ENCODE peak calls at places on chromosomes 6 and 20, in six cellular contexts. E is DND-41; T is left lung; D is left ventricle myocardium inferior; M is CD8-positive, alpha-beta T cell; K is right atrium auricular region. S is an unnamed sample. For H3K4me1, the result is how much of the 10 kb centered on the place peaks cover.

GRCh38 chr6:136225496-136225895 is 24.6 kb downstream of the MTFR2 start:
- DNase-seq in T (no peak), M (no peak), D (no peak), K (no peak), E (no peak), S (no peak)

GRCh38 chr20:63854069-63854765 is 7.1 kb upstream of the ABHD16B start:
- DNase-seq in T (peak), K (no peak), D (no peak), E (no peak), M (no peak), S (no peak)

GRCh38 chr6:169866668-169867521 is 115.5 kb downstream of the ERMARD start:
- DNase-seq in E (no peak), M (peak), T (no peak), D (no peak), K (no peak), S (no peak)

GRCh38 chr6:106084106-106084963 is 1.8 kb upstream of the PRDM1 start:
- DNase-seq in K (no peak), E (peak), M (no peak), D (no peak), T (no peak), S (no peak)

GRCh38 chr6:164107297-164107995 is 692.9 kb downstream of the QKI start:
- DNase-seq in T (no peak), K (no peak), M (no peak), D (no peak), E (no peak), S (no peak)

GRCh38 chr20:32524871-32525501 is 60.1 kb downstream of the NOL4L start:
- DNase-seq in K (peak), M (no peak), D (peak), T (peak), E (no peak), S (no peak)

GRCh38 chr6:17469006-17469972 is 75.9 kb downstream of the CAP2 start:
- DNase-seq in K (no peak), T (no peak), D (no peak), E (no peak), M (no peak), S (no peak)

GRCh38 chr20:63071541-63072181 is 64.9 kb upstream of the BHLHE23 start:
- DNase-seq in K (no peak), D (no peak), E (no peak), T (peak), M (no peak), S (no peak)

GRCh38 chr6:21448485-21449109 is 145.0 kb upstream of the SOX4 start:
- DNase-seq in T (no peak), D (no peak), K (no peak), E (no peak), M (no peak), S (no peak)

GRCh38 chr6:30061766-30062458 is 847 bp downstream of the POLR1H start:
- DNase-seq in M (no peak), K (no peak), D (no peak), T (no peak), E (peak), S (peak)

GRCh38 chr6:125821825-125822281 is 31.1 kb downstream of the NCOA7 start:
- DNase-seq in M (no peak), T (no peak), D (no peak), K (no peak), E (no peak), S (no peak)

GRCh38 chr6:129660346-129660676 is 49.7 kb downstream of the ARHGAP18 start:
- DNase-seq in M (no peak), T (no peak), E (no peak), D (no peak), K (no peak), S (no peak)

GRCh38 chr20:37226889-37227288 is 34.7 kb downstream of the GHRH start:
- DNase-seq in E (no peak), K (no peak), T (no peak), M (no peak), D (peak), S (no peak)

GRCh38 chr6:90294614-90294988 is 2.0 kb downstream of the BACH2 start:
- DNase-seq in T (no peak), K (no peak), M (peak), D (no peak), E (no peak), S (peak)

GRCh38 chr20:53918949-53919361 is 151.4 kb downstream of the BCAS1 start:
- DNase-seq in T (no peak), M (no peak), D (no peak), K (peak), E (no peak), S (no peak)

GRCh38 chr6:78771619-78772018 is 95.7 kb upstream of the IRAK1BP1 start:
- DNase-seq in D (no peak), T (no peak), M (no peak), E (no peak), K (no peak), S (no peak)

GRCh38 chr6:24228681-24229255 is 102.8 kb downstream of the NRSN1 start:
- DNase-seq in M (no peak), K (no peak), D (no peak), E (no peak), T (no peak), S (no peak)

GRCh38 chr6:90204327-90204726 is 92.3 kb downstream of the BACH2 start:
- DNase-seq in M (no peak), E (no peak), T (no peak), D (no peak), K (no peak), S (no peak)

GRCh38 chr20:46010491-46011405 is 2.0 kb downstream of the MMP9 start:
- DNase-seq in K (no peak), M (no peak), E (no peak), T (peak), D (no peak), S (peak)

GRCh38 chr20:11350126-11351005 is 567.3 kb upstream of the BTBD3 start:
- DNase-seq in K (no peak), T (no peak), D (no peak), M (no peak), E (no peak), S (no peak)

GRCh38 chr6:15338462-15338861 is 92.6 kb downstream of the JARID2 start:
- DNase-seq in T (no peak), K (no peak), D (no peak), M (no peak), E (no peak), S (no peak)

GRCh38 chr6:157258878-157259277 is 64.4 kb downstream of the TMEM242 start:
- DNase-seq in E (no peak), M (peak), D (no peak), K (no peak), T (no peak), S (peak)

GRCh38 chr20:36155991-36156390 is 1.5 kb downstream of the EPB41L1 start:
- DNase-seq in E (no peak), K (no peak), M (no peak), D (no peak), T (peak), S (no peak)

GRCh38 chr6:125780540-125781306 is 10.0 kb upstream of the NCOA7 start:
- DNase-seq in E (peak), M (peak), T (peak), K (peak), D (peak), S (peak)

GRCh38 chr6:524803-525202 is 132.1 kb downstream of the HUS1B start:
- DNase-seq in D (no peak), M (no peak), K (no peak), T (no peak), E (no peak), S (no peak)

GRCh38 chr20:17622851-17623508 is 53.1 kb downstream of the DSTN start:
- DNase-seq in T (peak), K (no peak), M (no peak), D (no peak), E (no peak), S (no peak)

GRCh38 chr6:33758807-33759206 is 12.1 kb upstream of the IP6K3 start:
- DNase-seq in E (no peak), T (no peak), K (no peak), M (no peak), D (no peak), S (no peak)

GRCh38 chr20:12847862-12848261 is 160.9 kb upstream of the SPTLC3 start:
- DNase-seq in K (no peak), M (no peak), D (no peak), E (no peak), T (no peak), S (no peak)

GRCh38 chr20:25052255-25053206 is 5.4 kb downstream of the ACSS1 start:
- DNase-seq in D (no peak), T (no peak), E (no peak), M (no peak), K (no peak), S (no peak)

GRCh38 chr20:63293866-63294535 is 1.0 kb downstream of the COL20A1 start:
- DNase-seq in T (peak), D (no peak), E (no peak), M (no peak), K (no peak), S (no peak)

GRCh38 chr20:63081351-63081750 is 74.6 kb upstream of the BHLHE23 start:
- DNase-seq in E (no peak), D (no peak), M (no peak), T (peak), K (no peak), S (no peak)

GRCh38 chr20:35611482-35611881 is 4.1 kb upstream of the SPAG4 start:
- DNase-seq in T (no peak), D (no peak), K (no peak), E (no peak), M (no peak), S (no peak)

GRCh38 chr20:61447950-61448349 is 195.9 kb downstream of the CDH4 start:
- DNase-seq in K (no peak), T (no peak), E (no peak), M (no peak), D (no peak), S (no peak)

GRCh38 chr20:10447028-10447427 is 11.9 kb downstream of the SLX4IP start:
- DNase-seq in E (peak), M (peak), K (no peak), T (no peak), D (no peak), S (peak)

GRCh38 chr6:151497935-151498726 is 4.3 kb downstream of the CCDC170 start:
- DNase-seq in K (no peak), T (no peak), E (no peak), D (no peak), M (no peak), S (no peak)

DNA sequence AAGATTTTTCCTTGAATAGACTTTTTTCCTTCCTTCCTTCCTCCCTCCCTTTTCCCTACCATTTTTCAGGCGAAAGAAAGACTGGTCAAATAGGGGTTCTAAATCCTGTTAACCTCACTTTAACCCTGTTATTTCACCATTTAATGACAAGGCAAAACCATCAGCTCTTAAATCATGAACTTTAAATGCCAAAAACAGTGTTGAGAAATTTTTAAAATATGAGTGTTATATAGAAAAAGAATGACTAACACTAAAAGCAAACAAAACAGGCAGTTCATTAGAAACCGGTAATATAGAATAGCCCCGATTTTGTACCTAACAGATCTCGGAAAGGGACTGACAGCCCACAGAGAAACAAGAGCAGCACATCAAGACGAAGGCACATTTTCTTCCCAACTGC is 57.3 kb upstream of the CEP85L start:
- DNase-seq in T (no peak), M (no peak), D (no peak), E (no peak), K (no peak), S (no peak)
- H3K4me1 ChIP-seq in T (under half), M (half or more), D (under half), E (half or more), K (under half), S (half or more)

DNA sequence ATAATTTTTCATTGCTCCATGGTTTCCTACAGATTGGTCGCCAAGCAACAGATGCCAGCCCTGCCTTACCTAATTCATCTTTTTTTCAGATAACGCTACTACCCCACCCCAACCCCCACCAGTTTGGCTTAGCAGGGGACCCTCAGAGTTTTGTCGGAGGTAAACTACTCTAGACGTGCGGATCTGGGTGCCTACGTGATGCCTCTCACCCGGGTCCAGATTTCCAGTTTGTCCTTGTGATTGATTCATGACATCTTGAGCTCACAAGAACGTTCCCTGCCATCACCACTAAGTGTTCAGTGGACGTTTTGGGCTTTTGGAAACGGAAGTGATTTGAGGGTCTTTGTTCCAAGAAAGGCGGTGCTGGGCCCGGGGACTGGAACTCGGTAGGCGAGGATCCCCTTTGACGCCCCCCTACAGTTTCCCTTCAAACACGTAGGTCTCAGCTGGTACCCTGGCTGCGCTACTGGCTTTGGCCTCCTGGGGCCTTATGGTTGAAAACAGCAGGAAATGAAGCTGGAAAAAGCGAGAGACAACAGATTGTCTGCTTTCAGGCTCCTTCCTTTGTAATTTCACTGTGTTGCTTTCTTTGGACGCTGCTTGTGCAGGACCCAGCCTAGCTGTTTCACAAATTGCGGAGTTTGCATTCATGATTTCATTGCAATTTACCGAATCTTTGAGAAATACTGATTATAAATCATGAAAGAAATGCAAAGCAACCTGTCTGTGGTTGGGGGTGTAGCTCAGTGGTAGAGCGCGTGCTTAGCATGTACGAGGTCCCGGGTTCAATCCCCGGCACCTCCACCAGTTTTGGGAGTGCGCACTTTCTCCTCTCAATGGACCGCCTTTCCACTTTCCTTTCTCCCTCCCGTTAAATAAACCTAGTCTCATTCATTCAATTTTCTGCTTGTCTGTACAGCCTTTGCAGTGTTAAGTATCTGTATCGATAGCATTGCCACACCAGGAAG is 81.0 kb downstream of the GPX5 start:
- DNase-seq in T (no peak), D (no peak), K (no peak), E (peak), M (no peak), S (peak)
- H3K27ac ChIP-seq in T (no peak), D (no peak), K (no peak), E (no peak), M (no peak), S (no peak)

DNA sequence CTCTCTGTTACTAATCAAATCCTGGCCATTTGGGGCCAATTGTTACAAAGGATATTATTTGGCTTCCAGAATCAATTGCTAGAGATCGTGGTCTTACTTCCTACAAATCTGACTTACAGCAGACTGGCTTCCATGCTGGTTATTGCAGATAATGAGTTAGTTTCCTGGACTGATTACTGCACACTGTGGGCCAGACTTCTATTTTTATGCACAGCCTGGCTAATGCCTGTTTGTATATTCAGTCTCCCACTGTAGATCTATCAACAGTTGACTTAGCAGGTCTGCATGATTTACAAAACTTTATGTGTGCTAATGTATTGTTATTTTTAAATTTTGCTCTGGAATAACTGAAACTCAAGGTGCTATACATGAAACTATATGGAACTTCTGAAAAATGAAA is 25.8 kb upstream of the FBXL4 start:
- DNase-seq in T (no peak), E (no peak), D (no peak), K (no peak), M (no peak), S (no peak)
- H3K4me1 ChIP-seq in T (under half), E (under half), D (under half), K (under half), M (under half), S (under half)

GRCh38 chr6:42339991-42340401 is 111.7 kb downstream of the TRERF1 start:
- DNase-seq in K (no peak), T (no peak), E (no peak), M (no peak), D (no peak), S (no peak)
- H3K27ac ChIP-seq in K (no peak), T (no peak), E (no peak), M (no peak), D (no peak), S (no peak)

GRCh38 chr6:25329156-25329555 is 50.0 kb downstream of the CARMIL1 start:
- DNase-seq in K (no peak), D (no peak), E (no peak), T (no peak), M (no peak), S (no peak)
- H3K4me1 ChIP-seq in K (under half), D (half or more), E (under half), T (under half), M (under half), S (under half)

DNA sequence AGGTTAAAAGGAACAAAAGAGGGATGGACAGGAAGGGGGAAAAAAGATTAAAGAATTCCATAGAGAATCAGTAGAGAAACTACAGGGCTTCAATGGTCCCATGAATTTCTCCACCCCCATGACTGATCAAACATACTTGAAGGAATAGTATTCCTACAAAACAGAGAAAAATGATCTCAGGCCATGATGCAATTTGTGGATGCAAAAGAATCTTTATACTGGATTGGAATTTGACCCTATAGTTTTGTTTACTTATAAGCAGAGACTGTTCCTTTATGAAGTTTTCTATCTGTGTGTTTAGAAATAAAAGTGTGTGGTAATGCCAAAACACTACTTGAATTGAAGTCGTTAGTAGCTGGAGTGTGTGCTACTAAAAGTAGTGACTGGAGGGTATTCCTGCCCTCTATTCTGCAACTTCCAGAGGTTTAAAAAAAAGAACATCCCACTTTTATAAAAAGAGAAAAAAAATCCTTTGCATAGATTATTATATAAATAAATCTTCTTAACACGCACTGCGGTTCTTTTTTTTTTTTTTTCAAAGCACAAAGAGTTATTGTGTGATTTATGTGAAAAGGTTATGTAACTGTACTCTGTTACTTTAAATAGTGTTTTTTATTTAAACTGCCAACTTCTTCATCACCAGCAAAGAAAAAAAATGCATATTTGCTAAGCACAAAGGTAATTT is 214.4 kb upstream of the CITED2 start:
- DNase-seq in M (no peak), K (no peak), E (no peak), D (no peak), T (no peak), S (no peak)
- H3K27ac ChIP-seq in M (no peak), K (no peak), E (no peak), D (no peak), T (no peak), S (no peak)

S was measured in CD4-positive, alpha-beta memory T cell.